ENCODE peak calls at places on chromosomes 4 and X, in eight cellular contexts. R is sigmoid colon; B is upper lobe of right lung; P is tibial nerve; N is effector memory CD4-positive, alpha-beta T cell; U is AG04450; E is GM23248; A is HL-60. F is an unnamed sample.

GRCh38 chr4:106316773-106317409 is 541 bp downstream of the AIMP1 start:
- DNase-seq in N (no peak), P (no peak), U (no peak), B (no peak), R (no peak), E (peak), A (peak), F (no peak)

GRCh38 chr4:38203609-38204008 is 243.4 kb downstream of the PTTG2 start:
- DNase-seq in U (no peak), A (no peak), N (no peak), B (no peak), R (no peak), E (no peak), P (no peak), F (no peak)

GRCh38 chrX:53280703-53281320 is 572 bp downstream of the IQSEC2 start:
- DNase-seq in P (peak), R (peak), A (no peak), N (no peak), E (peak), B (no peak), U (no peak), F (no peak)

GRCh38 chr4:82380344-82380743 is 6.6 kb upstream of the HNRNPD start:
- DNase-seq in A (no peak), N (no peak), U (no peak), B (no peak), E (peak), R (no peak), P (no peak), F (peak)

GRCh38 chr4:1690698-1691097 is 6.6 kb upstream of the FAM53A start:
- DNase-seq in A (no peak), P (no peak), N (no peak), E (no peak), B (no peak), R (peak), U (no peak), F (no peak)

GRCh38 chr4:170011921-170012628 is 14.1 kb downstream of the MFAP3L start:
- DNase-seq in U (no peak), R (no peak), N (no peak), P (no peak), B (no peak), A (no peak), E (no peak), F (no peak)

GRCh38 chr4:36187723-36188333 is 56.5 kb downstream of the ARAP2 start:
- DNase-seq in R (no peak), P (no peak), U (no peak), A (no peak), B (no peak), N (no peak), E (peak), F (no peak)

GRCh38 chrX:68935362-68935761 is 106.5 kb downstream of the EFNB1 start:
- DNase-seq in A (no peak), E (no peak), N (no peak), R (peak), U (no peak), B (no peak), P (no peak), F (no peak)

GRCh38 chrX:136214551-136214950 is 36.6 kb downstream of the MAP7D3 start:
- DNase-seq in R (no peak), E (peak), B (no peak), A (no peak), P (no peak), N (no peak), U (peak), F (no peak)

GRCh38 chrX:29143356-29143755 is 556.1 kb downstream of the IL1RAPL1 start:
- DNase-seq in R (no peak), A (no peak), U (no peak), P (no peak), N (no peak), E (peak), B (no peak), F (no peak)

GRCh38 chrX:13764765-13765164 is 30.2 kb downstream of the OFD1 start:
- DNase-seq in B (no peak), R (no peak), U (no peak), P (no peak), N (no peak), A (no peak), E (no peak), F (no peak)

GRCh38 chrX:44675364-44676024 is 132.8 kb upstream of the FUNDC1 start:
- DNase-seq in R (peak), A (no peak), N (no peak), B (no peak), P (peak), E (peak), U (peak), F (peak)

GRCh38 chrX:136386821-136387220 is 86.1 kb downstream of the ADGRG4 start:
- DNase-seq in P (no peak), A (no peak), U (no peak), B (no peak), E (no peak), R (no peak), N (no peak), F (no peak)

GRCh38 chr4:3784469-3785291 is 18.5 kb downstream of the ADRA2C start:
- DNase-seq in N (no peak), R (no peak), P (no peak), B (no peak), U (no peak), A (no peak), E (no peak), F (no peak)

GRCh38 chrX:28787206-28787605 is 200.0 kb downstream of the IL1RAPL1 start:
- DNase-seq in R (no peak), U (peak), A (no peak), E (peak), N (no peak), B (no peak), P (no peak), F (no peak)

GRCh38 chr4:83993774-83994173 is 457.9 kb downstream of the GPAT3 start:
- DNase-seq in U (no peak), B (no peak), R (no peak), A (no peak), N (no peak), P (no peak), E (no peak), F (no peak)

GRCh38 chr4:8355306-8355705 is 85.2 kb downstream of the ACOX3 start:
- DNase-seq in U (no peak), B (no peak), P (no peak), A (no peak), R (no peak), N (no peak), E (no peak), F (no peak)

GRCh38 chr4:177080388-177080787 is 229.3 kb upstream of the NEIL3 start:
- DNase-seq in N (no peak), P (no peak), A (no peak), B (no peak), U (no peak), E (no peak), R (no peak), F (no peak)

GRCh38 chr4:83866821-83867220 is 330.9 kb downstream of the GPAT3 start:
- DNase-seq in R (no peak), E (peak), N (no peak), U (no peak), B (no peak), P (no peak), A (no peak), F (no peak)

GRCh38 chr4:180809439-180809838 is 1433.8 kb upstream of the TENM3 start:
- DNase-seq in E (no peak), N (no peak), B (no peak), U (no peak), A (no peak), R (no peak), P (no peak), F (no peak)

GRCh38 chr4:126661194-126661593 is 971.6 kb upstream of the INTU start:
- DNase-seq in N (no peak), R (no peak), P (no peak), B (no peak), E (no peak), A (no peak), U (no peak), F (no peak)

GRCh38 chrX:37420179-37420578 is 71.0 kb downstream of the PRRG1 start:
- DNase-seq in R (no peak), N (no peak), B (no peak), U (no peak), A (no peak), E (peak), P (no peak), F (no peak)

GRCh38 chr4:8205749-8206611 is 6.9 kb downstream of the SH3TC1 start:
- DNase-seq in P (no peak), E (no peak), N (no peak), A (peak), B (no peak), U (no peak), R (no peak), F (peak)

GRCh38 chr4:89509708-89510269 is 202.2 kb upstream of the GPRIN3 start:
- DNase-seq in N (no peak), U (peak), E (peak), B (no peak), R (no peak), A (no peak), P (no peak), F (no peak)

GRCh38 chr4:155914782-155915181 is 11.3 kb downstream of the TDO2 start:
- DNase-seq in B (no peak), A (no peak), N (no peak), R (no peak), P (no peak), E (no peak), U (no peak), F (no peak)

GRCh38 chr4:78432896-78433295 is 118.7 kb upstream of the ANXA3 start:
- DNase-seq in A (no peak), B (no peak), N (no peak), U (no peak), R (no peak), E (peak), P (no peak), F (no peak)

GRCh38 chr4:126604273-126604867 is 1028.4 kb upstream of the INTU start:
- DNase-seq in U (peak), B (no peak), P (no peak), N (no peak), E (peak), R (no peak), A (no peak), F (no peak)

GRCh38 chr4:89641367-89641687 is 195.6 kb downstream of the SNCA start:
- DNase-seq in N (no peak), E (no peak), P (no peak), A (no peak), B (no peak), U (no peak), R (no peak), F (no peak)

GRCh38 chrX:50066318-50066937 is 134.4 kb downstream of the AKAP4 start:
- DNase-seq in E (no peak), A (no peak), N (no peak), P (no peak), B (no peak), U (no peak), R (no peak), F (no peak)

GRCh38 chr4:182880387-182881356 is 36.5 kb downstream of the DCTD start:
- DNase-seq in U (no peak), E (no peak), A (no peak), N (no peak), P (no peak), B (no peak), R (peak), F (no peak)

GRCh38 chrX:49247916-49248811 is 12.9 kb downstream of the CCDC22 start:
- DNase-seq in N (no peak), U (no peak), B (no peak), R (no peak), E (no peak), A (no peak), P (no peak), F (no peak)

GRCh38 chr4:38193464-38193863 is 233.3 kb downstream of the PTTG2 start:
- DNase-seq in N (no peak), B (no peak), R (no peak), U (no peak), A (no peak), P (no peak), E (no peak), F (no peak)

GRCh38 chr4:59388359-59388758 is 1811.8 kb upstream of the ADGRL3 start:
- DNase-seq in A (no peak), E (no peak), R (no peak), P (no peak), N (no peak), B (no peak), U (no peak), F (no peak)

GRCh38 chr4:126489826-126490463 is 1142.8 kb upstream of the INTU start:
- DNase-seq in R (no peak), N (no peak), B (no peak), U (no peak), A (no peak), E (no peak), P (no peak), F (no peak)

GRCh38 chrX:9340619-9341304 is 124.1 kb upstream of the TBL1X start:
- DNase-seq in E (peak), N (peak), B (no peak), U (no peak), R (peak), A (peak), P (no peak), F (no peak)

GRCh38 chrX:23727206-23727605 is 15.9 kb downstream of the ACOT9 start:
- DNase-seq in A (no peak), U (no peak), E (no peak), R (no peak), P (no peak), N (no peak), B (no peak), F (no peak)

GRCh38 chr4:76954489-76954888 is 4.9 kb downstream of the SEPTIN11 start:
- DNase-seq in U (no peak), N (no peak), E (no peak), P (no peak), A (no peak), B (no peak), R (no peak), F (no peak)

GRCh38 chr4:186032259-186032658 is 36.7 kb upstream of the TLR3 start:
- DNase-seq in U (no peak), R (no peak), P (no peak), N (no peak), B (no peak), A (no peak), E (peak), F (no peak)

GRCh38 chr4:137775701-137776100 is 243.4 kb upstream of the PCDH18 start:
- DNase-seq in B (no peak), A (no peak), U (no peak), P (no peak), R (no peak), E (no peak), N (no peak), F (no peak)